ENCODE peak calls at places on chromosomes 7 and 10, in five cellular contexts. X, S, Q, H and Z are unnamed samples.

GRCh38 chr7:92626281-92626846 is 36.2 kb upstream of the FAM133B start:
- DNase-seq in X (no peak), S (no peak), Q (no peak), H (no peak), Z (no peak)

GRCh38 chr7:29622335-29623265 is 59.0 kb downstream of the PRR15 start:
- DNase-seq in X (no peak), S (peak), Q (no peak), H (peak), Z (no peak)

GRCh38 chr10:124745678-124746077 is 1.5 kb upstream of the FAM53B start:
- DNase-seq in X (no peak), S (no peak), Q (no peak), H (peak), Z (no peak)

GRCh38 chr10:75782463-75783248 is 351.2 kb downstream of the LRMDA start:
- DNase-seq in X (no peak), S (no peak), Q (no peak), H (no peak), Z (no peak)

GRCh38 chr7:8387551-8388256 is 45.7 kb upstream of the NXPH1 start:
- DNase-seq in X (no peak), S (no peak), Q (peak), H (no peak), Z (no peak)

GRCh38 chr10:89262331-89263020 is 10.9 kb upstream of the LIPA start:
- DNase-seq in X (no peak), S (no peak), Q (no peak), H (no peak), Z (no peak)

GRCh38 chr7:90246184-90246583 is 1.2 kb downstream of the CFAP69 start:
- DNase-seq in X (no peak), S (no peak), Q (no peak), H (no peak), Z (no peak)

GRCh38 chr10:72764151-72764550 is 72.2 kb downstream of the MCU start:
- DNase-seq in X (no peak), S (no peak), Q (no peak), H (peak), Z (no peak)

GRCh38 chr10:106557951-106558733 is 606.4 kb downstream of the SORCS1 start:
- DNase-seq in X (no peak), S (no peak), Q (no peak), H (peak), Z (no peak)

GRCh38 chr7:100785878-100786277 is 41.4 kb downstream of the EPHB4 start:
- DNase-seq in X (no peak), S (no peak), Q (no peak), H (no peak), Z (no peak)

DNA sequence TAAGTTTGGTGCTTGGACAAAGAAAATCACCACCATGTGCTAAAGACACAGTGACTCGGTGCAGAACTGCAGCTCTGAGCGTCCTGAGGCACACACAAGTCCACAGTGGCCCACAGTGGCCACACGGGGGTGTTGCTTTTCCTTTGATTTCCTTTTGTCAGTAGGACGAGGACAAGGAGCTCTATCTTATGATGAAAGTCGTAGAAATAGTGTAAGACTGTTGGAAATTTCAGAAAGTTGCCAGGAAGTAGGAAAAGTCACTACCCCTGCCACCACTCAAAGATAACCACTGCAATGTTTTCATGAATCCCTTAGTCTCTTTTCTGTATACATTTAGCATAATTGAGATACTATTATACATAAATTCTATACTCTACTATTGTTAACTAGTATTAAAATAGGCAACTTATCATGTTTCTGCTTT is 146.0 kb downstream of the TNS3 start:
- DNase-seq in X (no peak), S (peak), Q (no peak), H (peak), Z (no peak)
- TF ChIP-seq CTCF in X (peak), S (peak), Q (peak), H (peak), Z (no peak)

DNA sequence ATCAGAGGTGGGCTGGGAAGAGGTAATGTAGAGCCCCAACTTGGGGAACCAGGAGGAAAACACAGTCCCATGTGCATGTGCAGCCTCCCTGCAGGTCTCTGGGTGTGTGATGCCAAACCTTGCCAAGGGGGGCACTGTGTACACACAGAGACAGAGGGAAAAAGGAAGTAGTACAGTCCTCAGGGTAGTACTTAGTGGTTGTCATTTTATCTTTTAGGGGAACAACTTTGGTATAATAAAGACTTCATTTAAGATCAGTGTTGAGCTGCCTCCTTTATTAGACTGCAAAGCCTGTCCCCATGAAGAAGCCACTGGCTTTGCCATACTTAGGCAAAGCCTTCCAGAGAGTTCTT is 151.8 kb downstream of the CDH23 start:
- DNase-seq in X (no peak), S (no peak), Q (no peak), H (peak), Z (no peak)
- TF ChIP-seq CTCF in X (peak), S (peak), Q (no peak), H (peak), Z (no peak)

GRCh38 chr10:73998623-73999622 is 1.0 kb downstream of the VCL start:
- DNase-seq in X (peak), S (peak), Q (peak), H (peak), Z (peak)
- TF ChIP-seq CTCF in X (peak), S (no peak), Q (peak), H (peak), Z (no peak)

GRCh38 chr7:5478568-5479045 is 55.0 kb upstream of the TNRC18 start:
- DNase-seq in X (no peak), S (no peak), Q (no peak), H (no peak), Z (no peak)

GRCh38 chr7:5477126-5477525 is 53.5 kb upstream of the TNRC18 start:
- DNase-seq in X (no peak), S (no peak), Q (no peak), H (no peak), Z (no peak)

GRCh38 chr7:5476001-5476400 is 52.4 kb upstream of the TNRC18 start:
- DNase-seq in X (no peak), S (no peak), Q (no peak), H (no peak), Z (no peak)

GRCh38 chr7:5479133-5479745 is 55.6 kb upstream of the TNRC18 start:
- DNase-seq in X (no peak), S (no peak), Q (no peak), H (peak), Z (no peak)

GRCh38 chr7:5477723-5478531 is 54.3 kb upstream of the TNRC18 start:
- DNase-seq in X (no peak), S (no peak), Q (no peak), H (no peak), Z (peak)
- TF ChIP-seq CTCF in X (peak), S (no peak), Q (peak), H (peak), Z (no peak)